ENCODE peak calls at places on chromosome 13, in seven cellular contexts. D, I, B, Y, Q, K and Z are unnamed samples.

GRCh38 chr13:75789451-75790197 is 153.5 kb downstream of the LMO7 start:
- DNase-seq in Q (no peak), I (peak; percentile 52), B (no peak), D (no peak), K (no peak), Y (no peak), Z (no peak)

GRCh38 chr13:40456397-40456958 is 210.0 kb downstream of the FOXO1 start:
- DNase-seq in B (no peak), Q (no peak), I (no peak), D (no peak), Y (no peak), K (no peak), Z (no peak)

GRCh38 chr13:64471916-64472315 is 2758.2 kb downstream of the PCDH9 start:
- DNase-seq in D (no peak), K (peak; percentile 75), I (peak; percentile 67), B (no peak), Y (no peak), Q (no peak), Z (peak; percentile 8)

GRCh38 chr13:99967884-99968520 is 3.6 kb downstream of the ZIC5 start:
- DNase-seq in Y (no peak), K (no peak), Q (no peak), B (no peak), I (no peak), D (no peak), Z (no peak)

GRCh38 chr13:102707465-102707864 is 12.6 kb upstream of the METTL21C start:
- DNase-seq in I (peak; percentile 88), Y (no peak), D (peak; percentile 69), Q (no peak), B (no peak), K (peak; percentile 68), Z (no peak)

GRCh38 chr13:23609414-23610186 is 39.4 kb downstream of the TNFRSF19 start:
- DNase-seq in B (peak; percentile 57), K (peak; percentile 62), D (no peak), Y (no peak), I (peak; percentile 84), Q (no peak), Z (no peak)

GRCh38 chr13:40508767-40509342 is 157.6 kb downstream of the FOXO1 start:
- DNase-seq in Y (no peak), B (no peak), I (no peak), Q (no peak), D (no peak), K (no peak), Z (no peak)

GRCh38 chr13:45055902-45056648 is 64.2 kb upstream of the GTF2F2 start:
- DNase-seq in B (peak; percentile 50), I (peak; percentile 47), Q (peak; percentile 49), Y (no peak), D (peak; percentile 56), K (peak; percentile 78), Z (peak; percentile 42)

GRCh38 chr13:99806671-99807070 is 164.9 kb downstream of the ZIC5 start:
- DNase-seq in Y (no peak), I (no peak), Q (no peak), K (no peak), D (no peak), B (no peak), Z (no peak)

GRCh38 chr13:108957369-108958012 is 328.1 kb downstream of the MYO16 start:
- DNase-seq in D (peak; percentile 59), Y (no peak), B (peak; percentile 24), K (peak; percentile 91), Q (no peak), I (peak; percentile 90), Z (peak; percentile 36)

GRCh38 chr13:33612641-33613638 is 205.0 kb upstream of the RFC3 start:
- DNase-seq in Q (peak; percentile 54), B (no peak), D (no peak), I (no peak), K (no peak), Y (no peak), Z (no peak)

GRCh38 chr13:74056829-74057564 is 77.2 kb downstream of the KLF12 start:
- DNase-seq in D (no peak), Y (peak; percentile 82), K (peak; percentile 20), I (no peak), B (peak; percentile 24), Q (no peak), Z (no peak)